ENCODE peak calls at places on chromosomes 16 and 17, in four cellular contexts. R, H, M and W are unnamed samples.

GRCh38 chr17:5758651-5759050 is 174.3 kb upstream of the NLRP1 start:
- DNase-seq in H (peak; percentile 86), R (peak; percentile 82), M (no peak), W (peak; percentile 65)

GRCh38 chr17:42908872-42909700 is 8.5 kb downstream of the G6PC1 start:
- DNase-seq in H (no peak), M (no peak), R (no peak), W (no peak)

GRCh38 chr17:3843935-3844516 is 2.0 kb downstream of the NCBP3 start:
- DNase-seq in R (peak; percentile 40), H (peak; percentile 81), M (peak; percentile 63), W (peak; percentile 22)

GRCh38 chr17:21263351-21263750 is 10.1 kb upstream of the NATD1 start:
- DNase-seq in M (no peak), R (no peak), H (no peak), W (peak; percentile 65)

GRCh38 chr16:78235168-78235800 is 135.8 kb downstream of the WWOX start:
- DNase-seq in R (peak; percentile 78), H (peak; percentile 89), M (peak; percentile 75), W (peak; percentile 47)

GRCh38 chr16:1610841-1611653 is 825 bp downstream of the IFT140 start:
- DNase-seq in H (no peak), M (no peak), R (no peak), W (no peak)

GRCh38 chr17:50533185-50533584 is 650 bp downstream of the EPN3 start:
- DNase-seq in H (no peak), R (no peak), M (no peak), W (no peak)

GRCh38 chr16:11053916-11054460 is 109.6 kb downstream of the CLEC16A start:
- DNase-seq in H (no peak), R (no peak), M (no peak), W (no peak)

GRCh38 chr16:48524348-48525200 is 85.4 kb downstream of the N4BP1 start:
- DNase-seq in R (no peak), H (no peak), M (peak; percentile 50), W (no peak)

GRCh38 chr16:22189473-22190168 is 16.5 kb upstream of the EEF2K start:
- DNase-seq in M (peak; percentile 30), H (no peak), R (peak; percentile 76), W (peak; percentile 21)

GRCh38 chr17:37476431-37477130 is 13.1 kb upstream of the DUSP14 start:
- DNase-seq in H (no peak), M (peak; percentile 15), R (peak; percentile 86), W (peak; percentile 68)

GRCh38 chr17:62105861-62106260 is 40.8 kb upstream of the MED13 start:
- DNase-seq in M (no peak), H (no peak), R (no peak), W (no peak)

GRCh38 chr17:38341035-38341721 is 2.6 kb downstream of the GPR179 start:
- DNase-seq in R (peak; percentile 51), M (peak; percentile 42), H (no peak), W (no peak)

GRCh38 chr16:46629331-46629843 is 8.2 kb upstream of the SHCBP1 start:
- DNase-seq in R (peak; percentile 36), H (peak; percentile 43), M (peak; percentile 24), W (peak; percentile 76)

GRCh38 chr17:14304222-14304844 is 3.5 kb downstream of the HS3ST3B1 start:
- DNase-seq in M (no peak), R (no peak), H (no peak), W (no peak)

GRCh38 chr16:14193316-14193871 is 122.3 kb downstream of the MRTFB start:
- DNase-seq in R (no peak), M (no peak), H (no peak), W (no peak)

GRCh38 chr16:86751081-86752030 is 173.0 kb downstream of the FOXL1 start:
- DNase-seq in R (peak; percentile 86), M (peak; percentile 51), H (no peak), W (peak; percentile 92)

GRCh38 chr17:35432176-35433074 is at the start of gene SLFN12:
- DNase-seq in R (peak; percentile 96), H (no peak), M (peak; percentile 73), W (peak; percentile 98)

GRCh38 chr16:69798466-69798865 is 36.3 kb downstream of the WWP2 start:
- DNase-seq in H (no peak), M (peak; percentile 14), R (no peak), W (peak; percentile 7)

GRCh38 chr17:59330314-59330942 is 1.0 kb upstream of the YPEL2 start:
- DNase-seq in M (peak; percentile 80), H (no peak), R (peak; percentile 92), W (no peak)

GRCh38 chr16:77414752-77415231 is 20.0 kb downstream of the ADAMTS18 start:
- DNase-seq in R (no peak), M (no peak), H (no peak), W (peak; percentile 32)

GRCh38 chr16:2952679-2953078 is 11.4 kb upstream of the KREMEN2 start:
- DNase-seq in H (no peak), M (no peak), R (no peak), W (no peak)

GRCh38 chr17:76940738-76941350 is 72.6 kb downstream of the MGAT5B start:
- DNase-seq in R (peak; percentile 8), H (peak; percentile 74), M (no peak), W (no peak)

GRCh38 chr16:28839899-28840298 is 6.2 kb downstream of the TUFM start:
- DNase-seq in H (peak; percentile 75), M (no peak), R (no peak), W (no peak)

GRCh38 chr17:58040386-58040785 is 33.3 kb upstream of the SRSF1 start:
- DNase-seq in R (no peak), M (no peak), H (no peak), W (no peak)

GRCh38 chr16:53489754-53490153 is 13.3 kb downstream of the AKTIP start:
- DNase-seq in M (no peak), H (no peak), R (no peak), W (no peak)
- H4K20me1 ChIP-seq in M (no peaks in the 10 kb centered on the region), H (no peaks in the 10 kb centered on the region), R (no peaks in the 10 kb centered on the region), W (no peaks in the 10 kb centered on the region)

DNA sequence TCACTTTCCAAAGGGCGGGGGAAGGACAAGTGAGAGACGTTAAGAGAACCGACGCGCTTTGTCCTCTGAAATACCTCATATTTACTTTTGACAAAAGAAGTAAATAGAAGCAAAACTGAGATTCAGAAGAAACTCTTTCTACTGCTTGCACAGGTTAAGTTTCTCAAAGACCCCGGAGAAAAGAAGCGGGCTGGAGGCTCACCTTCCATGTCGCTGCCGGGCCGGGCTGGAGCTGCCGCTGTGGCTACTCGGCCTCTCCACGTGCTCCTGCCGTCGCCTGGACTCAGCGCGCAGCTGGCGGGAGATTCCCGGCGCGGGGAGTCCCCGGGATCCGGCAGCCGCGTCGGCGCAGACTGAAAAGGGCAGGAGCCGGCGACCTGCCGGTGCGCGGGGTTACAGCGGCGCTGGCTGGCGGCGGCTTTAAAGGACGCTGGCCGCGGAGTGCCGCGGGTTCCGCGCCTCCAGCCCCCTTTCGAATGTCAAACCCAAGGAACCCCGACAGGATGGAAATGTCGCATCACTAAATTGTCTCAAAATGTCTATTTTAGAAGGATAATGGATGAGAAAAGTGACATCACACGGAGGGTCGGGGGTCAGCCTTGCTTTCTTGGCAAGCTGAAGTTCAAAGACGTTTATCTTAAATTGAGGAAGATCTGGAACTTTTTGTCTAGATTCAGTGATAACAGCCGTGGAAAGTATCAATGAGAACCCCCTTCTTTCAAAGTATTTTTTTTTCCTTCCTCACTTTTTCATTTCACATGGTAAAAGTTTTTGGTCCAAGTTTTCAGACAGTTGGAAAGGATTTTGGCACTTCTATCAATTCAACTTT is at the start of gene IKZF3:
- DNase-seq in H (peak; percentile 87), R (peak; percentile 35), M (peak; percentile 84), W (peak; percentile 5)
- H3K4me3 ChIP-seq in H (peak within 1 kb of the TSS; percentile 84), R (no peak within 1 kb of the TSS), M (no peak within 1 kb of the TSS), W (no peak within 1 kb of the TSS)

GRCh38 chr17:31693433-31694210 is 165.4 kb downstream of the COPRS start:
- DNase-seq in M (no peak), R (no peak), H (no peak), W (no peak)
- H3K4me1 ChIP-seq in M (peaks cover 30% of the 10 kb centered on the region), R (no peaks in the 10 kb centered on the region), H (peaks cover 7% of the 10 kb centered on the region), W (peaks cover 14% of the 10 kb centered on the region)

GRCh38 chr16:85570735-85571562 is 42.2 kb upstream of the GSE1 start:
- DNase-seq in M (no peak), R (no peak), H (no peak), W (no peak)
- H4K20me1 ChIP-seq in M (peaks cover 73% of the 10 kb centered on the region), R (no peaks in the 10 kb centered on the region), H (peaks cover 5% of the 10 kb centered on the region), W (no peaks in the 10 kb centered on the region)

DNA sequence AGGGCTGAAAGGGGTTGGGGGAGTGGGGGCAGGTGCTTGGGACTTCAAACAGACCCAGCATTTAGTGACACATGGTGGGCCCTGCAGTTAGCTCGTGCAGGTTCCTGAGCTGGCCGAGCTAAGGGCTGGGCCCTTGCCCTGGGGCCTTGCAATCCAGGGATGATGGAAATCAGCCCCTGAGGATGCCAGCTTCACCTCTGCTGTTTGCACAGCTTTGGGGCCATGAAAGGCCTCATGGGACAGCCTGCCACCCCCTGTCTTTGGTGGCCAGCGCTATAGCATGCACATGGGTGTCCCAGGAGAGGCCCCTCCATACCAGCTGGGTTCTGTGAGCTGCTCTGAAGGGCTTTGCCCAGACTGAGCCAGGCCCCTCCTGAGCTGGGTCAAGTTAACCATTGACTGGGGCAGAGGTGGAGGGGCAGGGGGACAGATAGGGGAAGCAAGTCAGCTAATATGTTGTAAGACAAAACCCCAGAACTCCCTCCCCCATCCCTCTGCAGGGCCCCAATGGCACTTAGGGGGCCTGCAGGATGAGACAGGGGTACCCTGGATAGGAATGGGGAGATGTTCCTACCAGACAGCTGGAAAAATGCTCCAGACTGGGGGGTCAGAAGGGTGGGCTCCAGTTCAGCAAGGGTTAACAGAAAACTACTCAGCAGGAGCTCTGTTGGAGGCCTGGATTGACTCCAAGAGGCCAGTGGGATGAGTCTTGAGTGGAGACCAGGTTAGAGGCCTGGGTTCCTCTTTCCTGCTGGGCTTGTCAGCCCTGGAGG is 679 bp downstream of the PRR15L start:
- DNase-seq in M (peak; percentile 47), R (no peak), H (peak; percentile 91), W (no peak)
- H3K4me3 ChIP-seq in M (peak overlapping the region; percentile 79), R (no peak overlapping the region), H (peak overlapping the region; percentile 54), W (no peak overlapping the region)

DNA sequence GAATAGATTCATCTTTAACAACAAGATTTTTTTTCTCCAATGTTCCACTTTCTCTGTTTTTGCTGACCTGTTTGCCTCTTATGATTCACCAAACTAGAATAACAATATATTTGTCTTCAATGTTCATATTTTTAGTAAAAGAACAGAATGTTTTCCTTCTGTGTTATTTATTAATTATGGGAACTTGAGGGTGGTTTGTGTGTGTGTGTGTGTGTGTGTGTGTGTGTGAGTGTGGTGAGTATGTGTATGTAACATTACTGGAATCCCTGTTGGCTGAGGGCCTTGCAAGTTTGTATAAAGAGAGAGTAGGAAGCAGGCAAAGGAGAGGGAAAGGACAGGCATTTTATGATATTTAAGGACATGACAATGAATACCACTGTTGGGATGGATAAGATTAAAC is 13.8 kb downstream of the STXBP4 start:
- DNase-seq in H (no peak), M (no peak), R (peak; percentile 44), W (peak; percentile 78)
- H3K4me1 ChIP-seq in H (no peaks in the 10 kb centered on the region), M (no peaks in the 10 kb centered on the region), R (peaks cover 5% of the 10 kb centered on the region), W (no peaks in the 10 kb centered on the region)

GRCh38 chr16:24053325-24053946 is 202.7 kb upstream of the CACNG3 start:
- DNase-seq in R (no peak), H (no peak), M (no peak), W (no peak)
- H4K20me1 ChIP-seq in R (no peaks in the 10 kb centered on the region), H (no peaks in the 10 kb centered on the region), M (no peaks in the 10 kb centered on the region), W (no peaks in the 10 kb centered on the region)

DNA sequence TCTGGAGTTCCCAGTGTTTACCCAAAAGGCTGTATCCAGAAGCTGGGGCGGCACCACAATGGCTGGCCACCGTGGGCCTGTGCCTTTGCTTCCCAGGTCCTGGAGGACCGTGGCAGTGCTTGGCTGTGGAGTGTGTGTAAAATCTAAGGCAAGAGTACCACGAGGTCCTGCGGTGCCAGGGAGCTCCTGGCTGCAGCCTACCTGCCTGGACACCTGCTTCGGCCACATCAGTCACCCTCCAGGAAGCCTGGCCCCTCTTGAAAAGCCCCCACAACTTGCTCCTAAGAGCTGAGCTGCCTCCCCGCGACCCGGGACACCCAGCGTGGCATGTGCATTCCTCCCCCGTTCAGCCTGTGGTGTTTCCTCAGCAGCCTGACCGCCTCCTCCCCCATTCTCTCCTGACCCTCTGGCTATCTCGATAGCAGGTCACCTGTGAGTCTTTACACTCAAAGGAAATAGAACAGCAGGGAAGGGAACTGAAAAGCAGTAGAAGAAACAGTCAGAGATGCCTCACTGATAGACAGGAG is 7.9 kb downstream of the TIMM22 start:
- DNase-seq in M (no peak), R (no peak), H (no peak), W (no peak)
- H3K4me3 ChIP-seq in M (no peak overlapping the region), R (no peak overlapping the region), H (no peak overlapping the region), W (no peak overlapping the region)